ENCODE peak calls at places on chromosomes 6 and 20, in nine cellular contexts. T is iPS DF 6.9; X is PC-3; F is CD8-positive, alpha-beta T cell; A is heart right ventricle; O is PC-9; K is tibial artery; D is SJSA1; V is adrenal gland. B is an unnamed sample.

GRCh38 chr20:25686081-25687077 is 10.3 kb downstream of the ZNF337 start:
- DNase-seq in T (no peak), X (no peak), F (no peak), A (no peak), O (no peak), K (no peak), D (no peak), V (no peak), B (no peak)

GRCh38 chr6:4665489-4666417 is 110.5 kb upstream of the CDYL start:
- DNase-seq in T (no peak), X (peak; percentile 22), F (no peak), A (no peak), O (no peak), K (no peak), D (no peak), V (no peak), B (no peak)

GRCh38 chr6:39206250-39206721 is 23.0 kb downstream of the KCNK5 start:
- DNase-seq in T (no peak), X (no peak), F (no peak), A (no peak), O (no peak), K (no peak), D (no peak), V (peak; percentile 71), B (peak; percentile 94)

GRCh38 chr20:47244451-47244850 is 112.0 kb downstream of the ZMYND8 start:
- DNase-seq in T (no peak), X (no peak), F (no peak), A (no peak), O (no peak), K (no peak), D (no peak), V (no peak), B (no peak)

GRCh38 chr6:938271-939046 is 245.5 kb upstream of the EXOC2 start:
- DNase-seq in T (no peak), X (no peak), F (no peak), A (no peak), O (no peak), K (no peak), D (no peak), V (no peak), B (no peak)

GRCh38 chr20:23061713-23062561 is 12.5 kb upstream of the THBD start:
- DNase-seq in T (no peak), X (peak; percentile 73), F (no peak), A (peak; percentile 44), O (peak; percentile 52), K (peak; percentile 61), D (peak; percentile 81), V (peak; percentile 69), B (no peak)

GRCh38 chr6:128731249-128732165 is 151.4 kb upstream of the LAMA2 start:
- DNase-seq in T (no peak), X (peak; percentile 65), F (no peak), A (no peak), O (peak; percentile 63), K (no peak), D (no peak), V (peak; percentile 4), B (no peak)

GRCh38 chr6:10391299-10391630 is 23.6 kb downstream of the TFAP2A start:
- DNase-seq in T (no peak), X (no peak), F (no peak), A (no peak), O (no peak), K (no peak), D (no peak), V (no peak), B (no peak)

GRCh38 chr6:56755040-56755439 is 112.4 kb upstream of the DST start:
- DNase-seq in T (no peak), X (no peak), F (no peak), A (no peak), O (no peak), K (no peak), D (no peak), V (no peak), B (no peak)
- H3K4me1 ChIP-seq in T (peaks cover 6% of the 10 kb centered on the region), X (peaks cover 57% of the 10 kb centered on the region), F (no peaks in the 10 kb centered on the region), A (peaks cover 81% of the 10 kb centered on the region), O (peaks cover 36% of the 10 kb centered on the region), K (peaks cover 26% of the 10 kb centered on the region), D (peaks cover 80% of the 10 kb centered on the region), V (peaks cover 6% of the 10 kb centered on the region), B (no peaks in the 10 kb centered on the region)

GRCh38 chr6:43173496-43174262 is 2.6 kb downstream of the SRF start:
- DNase-seq in T (no peak), X (no peak), F (no peak), A (no peak), O (no peak), K (no peak), D (no peak), V (peak; percentile 24), B (peak; percentile 51)

GRCh38 chr6:43174263-43175112 is 3.4 kb downstream of the SRF start:
- DNase-seq in T (peak; percentile 88), X (peak; percentile 98), F (peak; percentile 87), A (peak; percentile 89), O (peak; percentile 98), K (peak; percentile 99), D (peak; percentile 99), V (peak; percentile 99), B (peak; percentile 96)

GRCh38 chr6:43178150-43178549 is 3.8 kb upstream of the CUL9 start:
- DNase-seq in T (no peak), X (no peak), F (no peak), A (no peak), O (no peak), K (no peak), D (no peak), V (no peak), B (no peak)

GRCh38 chr6:43175676-43176422 is 4.8 kb downstream of the SRF start:
- DNase-seq in T (no peak), X (no peak), F (no peak), A (no peak), O (no peak), K (no peak), D (no peak), V (no peak), B (no peak)

GRCh38 chr6:43176423-43176786 is 5.3 kb downstream of the SRF start:
- DNase-seq in T (no peak), X (no peak), F (no peak), A (no peak), O (no peak), K (no peak), D (no peak), V (no peak), B (peak; percentile 46)
- H3K27ac ChIP-seq in T (no peak overlapping the region), X (no peak overlapping the region), F (no peak overlapping the region), A (no peak overlapping the region), O (no peak overlapping the region), K (peak overlapping the region; percentile 96), D (no peak overlapping the region), V (no peak overlapping the region), B (no peak overlapping the region)

GRCh38 chr20:14916360-14916759 is 578.9 kb upstream of the FLRT3 start:
- DNase-seq in T (no peak), X (no peak), F (no peak), A (no peak), O (no peak), K (no peak), D (no peak), V (no peak), B (no peak)
- H3K4me3 ChIP-seq in T (no peak overlapping the region), X (no peak overlapping the region), F (no peak overlapping the region), A (no peak overlapping the region), O (no peak overlapping the region), K (no peak overlapping the region), D (no peak overlapping the region), V (no peak overlapping the region), B (no peak overlapping the region)

DNA sequence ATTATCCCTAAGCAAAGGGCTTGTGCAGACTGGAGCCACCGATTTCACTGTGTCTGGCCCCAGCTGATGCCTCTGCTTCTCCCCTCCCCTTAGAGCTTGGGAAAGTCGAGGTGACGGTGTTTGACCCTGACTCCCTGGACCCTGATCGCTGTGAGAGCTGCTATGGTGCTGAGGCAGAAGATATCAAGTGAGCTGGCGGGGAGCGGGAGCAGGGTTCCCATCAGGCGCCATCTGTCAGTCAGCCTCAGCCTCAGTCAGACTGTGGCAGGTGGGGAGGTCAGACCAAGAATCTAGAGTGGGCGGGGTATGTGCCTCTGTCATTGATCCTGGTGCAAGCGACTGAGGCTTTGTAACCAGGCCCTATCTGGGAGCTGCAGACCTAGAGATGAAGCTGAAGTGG is 5.4 kb downstream of the ERGIC3 start:
- DNase-seq in T (no peak), X (no peak), F (no peak), A (no peak), O (no peak), K (no peak), D (no peak), V (no peak), B (no peak)
- H3K4me1 ChIP-seq in T (peaks cover 4% of the 10 kb centered on the region), X (peaks cover 7% of the 10 kb centered on the region), F (peaks cover 6% of the 10 kb centered on the region), A (peaks cover 9% of the 10 kb centered on the region), O (peaks cover 7% of the 10 kb centered on the region), K (peaks cover 6% of the 10 kb centered on the region), D (peaks cover 14% of the 10 kb centered on the region), V (no peaks in the 10 kb centered on the region), B (no peaks in the 10 kb centered on the region)

B was measured in right lobe of liver.